ENCODE peak calls at places on chromosome X, in five cellular contexts. H, L, K, F and P are unnamed samples.

GRCh38 chrX:15301924-15302323 is 13.5 kb downstream of the ASB11 start:
- DNase-seq in H (no peak), L (peak; percentile 78), K (peak; percentile 18), F (no peak), P (no peak)

GRCh38 chrX:138890491-138890890 is 179.0 kb upstream of the FGF13 start:
- DNase-seq in L (no peak), H (no peak), F (no peak), K (no peak), P (no peak)

GRCh38 chrX:9033586-9033985 is 341 bp downstream of the FAM9B start:
- DNase-seq in F (no peak), H (no peak), K (no peak), L (no peak), P (no peak)

GRCh38 chrX:368811-369562 is 17.7 kb downstream of the PPP2R3B start:
- DNase-seq in H (no peak), F (no peak), K (no peak), L (no peak), P (no peak)

GRCh38 chrX:103362504-103362903 is 6.2 kb downstream of the TCEAL9 start:
- DNase-seq in K (no peak), F (no peak), H (peak; percentile 27), L (no peak), P (no peak)

GRCh38 chrX:115894087-115894486 is 276.5 kb upstream of the AGTR2 start:
- DNase-seq in L (no peak), H (no peak), K (peak; percentile 47), F (no peak), P (no peak)

GRCh38 chrX:123425904-123426303 is 241.8 kb downstream of the GRIA3 start:
- DNase-seq in H (no peak), F (no peak), K (no peak), L (no peak), P (no peak)

GRCh38 chrX:40106677-40107290 is 9.0 kb upstream of the BCOR start:
- DNase-seq in L (no peak), F (no peak), K (no peak), H (no peak), P (no peak)

GRCh38 chrX:68831405-68832100 is 2.7 kb downstream of the EFNB1 start:
- DNase-seq in K (no peak), L (no peak), F (no peak), H (no peak), P (no peak)